ENCODE peak calls at places on chromosomes 3 and 15, in four cellular contexts. M is stomach, E is endodermal cell, U is AG04450. S is an unnamed sample.

GRCh38 chr3:114645392-114645791 is 351.6 kb downstream of the TIGIT start:
- DNase-seq in U (no peak), M (no peak), E (no peak), S (no peak)

GRCh38 chr15:29913528-29914135 is 91.4 kb upstream of the TJP1 start:
- DNase-seq in E (no peak), M (no peak), U (no peak), S (no peak)

GRCh38 chr3:13229291-13229949 is 156.2 kb upstream of the IQSEC1 start:
- DNase-seq in E (peak; percentile 88), U (no peak), M (no peak), S (no peak)

GRCh38 chr3:30578479-30578878 is 27.9 kb upstream of the TGFBR2 start:
- DNase-seq in M (no peak), E (no peak), U (peak; percentile 66), S (no peak)

GRCh38 chr15:79028411-79028964 is 62.1 kb downstream of the RASGRF1 start:
- DNase-seq in E (peak; percentile 91), M (no peak), U (no peak), S (no peak)

GRCh38 chr3:37819591-37819990 is 42.1 kb upstream of the CTDSPL start:
- DNase-seq in U (no peak), M (no peak), E (no peak), S (no peak)

GRCh38 chr3:16456784-16457415 is 56.6 kb downstream of the RFTN1 start:
- DNase-seq in U (peak; percentile 71), E (no peak), M (no peak), S (no peak)

GRCh38 chr15:89132611-89133242 is 44.5 kb downstream of the ABHD2 start:
- DNase-seq in E (no peak), M (no peak), U (no peak), S (no peak)

GRCh38 chr3:2360815-2361214 is 262.1 kb downstream of the CNTN4 start:
- DNase-seq in M (no peak), E (no peak), U (no peak), S (no peak)

GRCh38 chr3:150107429-150108175 is 136.9 kb upstream of the PFN2 start:
- DNase-seq in U (no peak), E (no peak), M (no peak), S (no peak)

GRCh38 chr3:134299185-134299887 is 48.7 kb upstream of the RYK start:
- DNase-seq in M (no peak), E (peak; percentile 51), U (no peak), S (no peak)

GRCh38 chr3:155102329-155102728 is 22.2 kb downstream of the MME start:
- DNase-seq in M (no peak), E (no peak), U (no peak), S (no peak)

GRCh38 chr15:73708691-73709090 is 24.5 kb downstream of the CD276 start:
- DNase-seq in M (no peak), E (no peak), U (no peak), S (no peak)

GRCh38 chr15:28185148-28185895 is 86.2 kb upstream of the OCA2 start:
- DNase-seq in E (no peak), M (no peak), U (no peak), S (no peak)

GRCh38 chr3:133464573-133464972 is 64.7 kb downstream of the BFSP2 start:
- DNase-seq in U (no peak), E (no peak), M (no peak), S (no peak)

GRCh38 chr3:3798641-3799113 is 554 bp upstream of the LRRN1 start:
- DNase-seq in E (peak; percentile 83), U (no peak), M (peak; percentile 26), S (peak; percentile 22)

GRCh38 chr15:98611808-98612207 is 36.5 kb upstream of the IGF1R start:
- DNase-seq in M (no peak), E (peak; percentile 14), U (no peak), S (no peak)

GRCh38 chr3:109702252-109702651 is 364.9 kb upstream of the DPPA4 start:
- DNase-seq in M (no peak), E (no peak), U (no peak), S (no peak)

GRCh38 chr3:159911011-159911663 is 77.5 kb upstream of the IL12A start:
- DNase-seq in U (no peak), E (no peak), M (no peak), S (peak; percentile 18)

GRCh38 chr3:36729204-36730056 is 34.9 kb downstream of the DCLK3 start:
- DNase-seq in M (no peak), E (no peak), U (peak; percentile 23), S (no peak)

GRCh38 chr3:56795097-56795806 is 6.5 kb downstream of the ARHGEF3 start:
- DNase-seq in M (no peak), U (no peak), E (peak; percentile 13), S (no peak)

GRCh38 chr3:66507631-66508260 is 6.9 kb upstream of the LRIG1 start:
- DNase-seq in U (no peak), M (no peak), E (no peak), S (no peak)

GRCh38 chr3:72115307-72115706 is 330.4 kb upstream of the PROK2 start:
- DNase-seq in U (no peak), M (no peak), E (no peak), S (no peak)

GRCh38 chr15:44883219-44883900 is 73.1 kb upstream of the TERB2 start:
- DNase-seq in E (no peak), U (no peak), M (no peak), S (peak; percentile 30)

GRCh38 chr3:13018039-13018431 is 55.2 kb downstream of the IQSEC1 start:
- DNase-seq in M (no peak), U (no peak), E (peak; percentile 80), S (no peak)

GRCh38 chr15:52180851-52181450 is 10.2 kb downstream of the GNB5 start:
- DNase-seq in M (no peak), E (no peak), U (no peak), S (no peak)
- H3K4me3 ChIP-seq in M (no peak overlapping the region), E (peak overlapping the region; percentile 95), U (no peak overlapping the region), S (peak overlapping the region; percentile 88)

GRCh38 chr3:148880681-148881080 is 15.6 kb downstream of the CPA3 start:
- DNase-seq in M (no peak), E (peak; percentile 60), U (no peak), S (no peak)
- TF ChIP-seq CTCF in M (no peak), E (peak; percentile 81), U (no peak), S (peak; percentile 36)

GRCh38 chr15:101068961-101069734 is 150.0 kb downstream of the LRRK1 start:
- DNase-seq in E (peak; percentile 93), U (no peak), M (no peak), S (no peak)
- H3K27me3 ChIP-seq in E (no peaks in the 10 kb centered on the region), U (no peaks in the 10 kb centered on the region), M (no peaks in the 10 kb centered on the region), S (no peaks in the 10 kb centered on the region)

DNA sequence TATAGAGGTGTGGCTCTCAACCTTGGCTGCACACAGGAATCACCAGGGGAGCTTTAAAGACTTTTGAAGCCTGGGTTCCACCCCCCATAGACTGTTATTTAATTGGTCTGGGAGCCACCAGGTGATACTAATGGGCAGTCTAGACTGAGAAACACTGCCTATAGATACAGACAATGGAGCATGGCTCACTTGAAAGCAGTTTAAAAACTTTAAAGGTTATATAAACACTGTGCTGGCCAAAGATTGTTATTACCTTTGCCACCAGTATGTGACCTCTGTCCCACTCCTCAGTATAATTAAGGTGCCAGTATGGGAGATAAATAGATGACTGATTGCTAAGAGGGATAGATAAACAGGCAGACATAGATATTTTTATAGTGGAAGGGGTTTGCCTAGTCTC is 3.8 kb downstream of the GOLIM4 start:
- DNase-seq in E (no peak), M (no peak), U (no peak), S (no peak)
- H3K4me3 ChIP-seq in E (peak overlapping the region; percentile 90), M (no peak overlapping the region), U (no peak overlapping the region), S (no peak overlapping the region)